ENCODE peak calls at places on chromosomes 6 and 20, in seven cellular contexts. Y is fibroblast of lung, C is neural progenitor cell, R is GM23248, D is H9, G is Karpas-422, X is K562. J is an unnamed sample. For H3K79me2, the result is how much of the 10 kb centered on the place peaks cover.

GRCh38 chr20:15512916-15513315 is 1060.3 kb downstream of the KIF16B start:
- DNase-seq in D (no peak), Y (no peak), R (no peak), C (no peak), X (no peak), G (no peak), J (no peak)

GRCh38 chr20:61352381-61353260 is 100.6 kb downstream of the CDH4 start:
- DNase-seq in Y (no peak), G (no peak), D (peak), X (no peak), C (peak), R (no peak), J (peak)

GRCh38 chr6:33154349-33154748 is 37.9 kb downstream of the COL11A2 start:
- DNase-seq in D (no peak), Y (no peak), X (peak), G (no peak), R (no peak), C (no peak), J (no peak)

GRCh38 chr20:61919675-61920365 is 145.9 kb downstream of the TAF4 start:
- DNase-seq in R (no peak), G (no peak), C (no peak), X (no peak), D (no peak), Y (no peak), J (no peak)

GRCh38 chr6:28607990-28608389 is 82.3 kb downstream of the GPX5 start:
- DNase-seq in G (no peak), R (no peak), X (no peak), C (no peak), D (no peak), Y (no peak), J (no peak)

GRCh38 chr20:19815553-19815991 is 57.5 kb downstream of the RIN2 start:
- DNase-seq in D (no peak), C (no peak), X (no peak), G (peak), Y (peak), R (peak), J (peak)

GRCh38 chr6:4812068-4812467 is 35.9 kb downstream of the CDYL start:
- DNase-seq in D (no peak), R (peak), C (no peak), Y (no peak), X (no peak), G (no peak), J (no peak)

GRCh38 chr6:5361371-5361770 is 100.1 kb downstream of the FARS2 start:
- DNase-seq in D (no peak), G (no peak), Y (no peak), X (no peak), R (peak), C (no peak), J (no peak)

GRCh38 chr6:144066745-144067484 is 28.5 kb downstream of the SF3B5 start:
- DNase-seq in D (no peak), Y (no peak), R (no peak), C (no peak), G (no peak), X (no peak), J (no peak)

GRCh38 chr6:43496370-43497128 is 13.6 kb downstream of the LRRC73 start:
- DNase-seq in D (peak), G (peak), X (peak), R (peak), C (peak), Y (peak), J (peak)

GRCh38 chr6:36436466-36436865 is 6.2 kb downstream of the PXT1 start:
- DNase-seq in R (peak), X (no peak), G (no peak), D (no peak), C (no peak), Y (peak), J (no peak)

GRCh38 chr6:14408491-14408890 is 290.9 kb downstream of the CD83 start:
- DNase-seq in X (no peak), C (no peak), G (no peak), R (no peak), D (no peak), Y (no peak), J (no peak)

GRCh38 chr6:42988486-42989020 is 4.2 kb downstream of the PPP2R5D start:
- DNase-seq in Y (peak), X (no peak), C (no peak), R (peak), D (no peak), G (no peak), J (peak)

GRCh38 chr6:31763617-31763940 is 1.1 kb downstream of the SAPCD1 start:
- DNase-seq in X (no peak), R (peak), G (no peak), C (peak), D (peak), Y (peak), J (peak)

GRCh38 chr20:46660487-46660886 is 9.2 kb upstream of the SLC13A3 start:
- DNase-seq in C (no peak), D (no peak), G (no peak), Y (no peak), X (no peak), R (no peak), J (no peak)

GRCh38 chr6:158686791-158687381 is 37.0 kb downstream of the SYTL3 start:
- DNase-seq in X (no peak), Y (no peak), G (peak), C (no peak), R (no peak), D (no peak), J (no peak)

GRCh38 chr6:28682542-28682941 is 156.9 kb downstream of the GPX5 start:
- DNase-seq in X (no peak), R (no peak), G (peak), Y (no peak), D (no peak), C (no peak), J (no peak)

GRCh38 chr20:52572687-52573086 is 381.1 kb upstream of the ZFP64 start:
- DNase-seq in G (no peak), R (peak), D (no peak), Y (peak), X (no peak), C (no peak), J (no peak)

GRCh38 chr6:127976796-127977195 is 75.9 kb upstream of the THEMIS start:
- DNase-seq in C (no peak), R (no peak), D (no peak), G (no peak), X (no peak), Y (no peak), J (no peak)

GRCh38 chr6:52876056-52876787 is 33.3 kb downstream of the GSTA3 start:
- DNase-seq in D (no peak), X (no peak), C (no peak), R (peak), Y (peak), G (peak), J (no peak)

GRCh38 chr6:14584450-14584849 is 466.9 kb downstream of the CD83 start:
- DNase-seq in R (peak), D (no peak), X (no peak), G (no peak), Y (peak), C (no peak), J (no peak)

GRCh38 chr20:42152570-42152969 is 534.4 kb upstream of the CHD6 start:
- DNase-seq in D (no peak), C (no peak), G (no peak), Y (no peak), R (no peak), X (no peak), J (no peak)

GRCh38 chr20:11912013-11912663 is 5.6 kb upstream of the BTBD3 start:
- DNase-seq in Y (peak), C (peak), G (peak), D (no peak), R (peak), X (no peak), J (peak)

GRCh38 chr6:104585646-104586045 is 274.1 kb downstream of the HACE1 start:
- DNase-seq in X (no peak), Y (no peak), C (no peak), D (no peak), G (no peak), R (no peak), J (no peak)

GRCh38 chr6:135018057-135018456 is 36.6 kb downstream of the HBS1L start:
- DNase-seq in G (no peak), R (no peak), Y (no peak), X (no peak), D (no peak), C (no peak), J (no peak)

GRCh38 chr6:28458577-28458976 is 15.3 kb upstream of the ZSCAN23 start:
- DNase-seq in D (no peak), Y (no peak), G (no peak), C (no peak), R (no peak), X (no peak), J (no peak)

DNA sequence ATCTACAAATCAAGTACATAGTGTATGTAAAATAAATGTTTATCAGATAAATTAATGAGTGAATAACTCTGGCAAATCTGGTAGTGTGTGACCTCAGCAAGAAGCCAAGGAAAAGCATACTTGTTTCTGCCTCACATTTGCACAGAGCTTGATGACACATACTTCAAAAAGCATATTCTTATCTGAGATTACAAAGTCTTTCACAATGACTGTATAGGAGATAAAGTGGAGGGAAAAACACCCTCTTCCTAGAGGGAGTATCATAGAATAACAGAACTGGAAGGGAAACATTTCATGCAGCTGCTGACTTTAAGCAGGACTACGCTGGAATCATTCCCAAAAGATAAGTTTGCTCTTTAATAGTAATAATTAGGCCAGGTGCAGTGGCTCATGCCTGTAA is 28.1 kb upstream of the AKAP7 start:
- DNase-seq in D (no peak), G (no peak), X (no peak), Y (peak), R (peak), C (no peak), J (no peak)
- H3K79me2 ChIP-seq in D (under half), G (under half), X (under half), Y (under half), R (under half), C (under half), J (under half)

GRCh38 chr6:125809771-125810315 is 19.1 kb downstream of the NCOA7 start:
- DNase-seq in R (no peak), Y (no peak), X (no peak), D (no peak), C (no peak), G (no peak), J (no peak)

GRCh38 chr6:125806813-125807212 is 16.1 kb downstream of the NCOA7 start:
- DNase-seq in X (no peak), R (no peak), Y (no peak), C (no peak), D (no peak), G (no peak), J (no peak)

GRCh38 chr6:125808591-125808990 is 17.8 kb downstream of the NCOA7 start:
- DNase-seq in X (no peak), C (no peak), G (peak), Y (no peak), R (no peak), D (no peak), J (no peak)

GRCh38 chr6:125807293-125807692 is 16.5 kb downstream of the NCOA7 start:
- DNase-seq in D (no peak), R (no peak), G (no peak), C (no peak), Y (no peak), X (no peak), J (no peak)

GRCh38 chr6:125808060-125808459 is 17.3 kb downstream of the NCOA7 start:
- DNase-seq in C (no peak), R (no peak), D (no peak), G (no peak), X (no peak), Y (no peak), J (peak)
- H3K79me2 ChIP-seq in C (under half), R (under half), D (under half), G (half or more), X (under half), Y (under half), J (under half)

DNA sequence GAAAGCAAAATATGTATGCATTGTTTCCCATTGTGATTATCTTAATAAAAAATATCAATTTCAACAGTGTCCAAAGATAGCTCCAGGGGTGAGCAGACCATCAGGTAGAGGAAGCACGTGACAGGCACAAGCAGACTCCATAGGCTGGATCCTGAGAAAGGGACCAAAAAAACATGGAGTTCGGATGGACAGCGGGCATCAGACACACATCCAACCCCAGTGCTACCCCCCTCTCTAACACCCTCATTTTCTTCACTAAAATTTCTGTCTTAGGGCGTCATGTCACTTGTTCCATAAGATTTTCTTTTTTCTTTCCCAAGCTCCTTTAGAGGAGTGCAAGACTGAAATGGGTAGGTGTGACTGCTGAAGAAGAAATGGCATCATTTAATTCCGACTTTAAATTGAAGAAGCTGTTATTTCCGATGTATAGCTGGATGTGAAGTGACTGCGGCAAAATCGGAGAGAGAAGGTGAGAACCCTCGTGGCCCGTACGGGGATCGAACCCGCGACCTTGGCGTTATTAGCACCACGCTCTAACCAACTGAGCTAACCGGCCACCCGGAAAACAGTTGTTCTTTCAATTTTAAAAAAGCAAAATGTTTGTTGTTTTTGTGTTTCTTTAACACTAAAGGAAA is 10.3 kb upstream of the PRSS16 start:
- DNase-seq in D (peak), Y (peak), G (peak), X (peak), C (peak), R (peak), J (peak)
- H3K79me2 ChIP-seq in D (under half), Y (under half), G (under half), X (under half), C (under half), R (under half), J (under half)

GRCh38 chr20:44585042-44585968 is 2.9 kb downstream of the PKIG start:
- DNase-seq in Y (no peak), X (no peak), G (peak), D (no peak), C (no peak), R (no peak), J (peak)

GRCh38 chr20:44582321-44583025 is at the start of gene PKIG:
- DNase-seq in C (peak), R (peak), Y (peak), D (no peak), G (peak), X (no peak), J (no peak)

GRCh38 chr20:44584103-44584690 is 1.8 kb downstream of the PKIG start:
- DNase-seq in X (no peak), D (no peak), C (no peak), Y (no peak), R (no peak), G (peak), J (no peak)

GRCh38 chr20:44581515-44581914 is 864 bp upstream of the PKIG start:
- DNase-seq in C (no peak), Y (no peak), X (no peak), G (peak), D (no peak), R (no peak), J (no peak)

GRCh38 chr20:44583179-44583578 is 800 bp downstream of the PKIG start:
- DNase-seq in D (no peak), C (no peak), X (no peak), Y (peak), G (no peak), R (peak), J (no peak)
- H3K79me2 ChIP-seq in D (under half), C (under half), X (under half), Y (under half), G (half or more), R (half or more), J (under half)

DNA sequence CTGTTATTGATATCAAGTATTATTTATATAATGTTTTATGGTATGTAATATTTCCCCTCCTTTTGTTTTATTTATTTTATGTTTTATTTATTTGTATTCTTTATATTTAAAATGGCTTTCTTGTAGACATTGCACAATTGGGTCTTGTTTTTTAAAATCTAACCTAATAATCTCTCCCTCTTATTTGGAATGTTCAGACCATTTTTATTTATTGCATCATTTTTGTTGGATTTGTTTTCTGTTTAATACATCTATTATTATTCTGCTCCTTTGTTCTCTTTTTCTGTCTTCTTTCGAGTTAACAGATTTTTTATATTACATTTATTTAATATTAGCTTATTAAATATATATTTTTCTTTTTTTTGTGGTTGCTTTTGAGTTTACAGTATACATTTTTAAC is 43.1 kb upstream of the SLC35B3 start:
- DNase-seq in X (no peak), C (no peak), Y (no peak), G (no peak), R (no peak), D (no peak), J (no peak)
- H3K79me2 ChIP-seq in X (under half), C (under half), Y (under half), G (under half), R (under half), D (under half), J (under half)

DNA sequence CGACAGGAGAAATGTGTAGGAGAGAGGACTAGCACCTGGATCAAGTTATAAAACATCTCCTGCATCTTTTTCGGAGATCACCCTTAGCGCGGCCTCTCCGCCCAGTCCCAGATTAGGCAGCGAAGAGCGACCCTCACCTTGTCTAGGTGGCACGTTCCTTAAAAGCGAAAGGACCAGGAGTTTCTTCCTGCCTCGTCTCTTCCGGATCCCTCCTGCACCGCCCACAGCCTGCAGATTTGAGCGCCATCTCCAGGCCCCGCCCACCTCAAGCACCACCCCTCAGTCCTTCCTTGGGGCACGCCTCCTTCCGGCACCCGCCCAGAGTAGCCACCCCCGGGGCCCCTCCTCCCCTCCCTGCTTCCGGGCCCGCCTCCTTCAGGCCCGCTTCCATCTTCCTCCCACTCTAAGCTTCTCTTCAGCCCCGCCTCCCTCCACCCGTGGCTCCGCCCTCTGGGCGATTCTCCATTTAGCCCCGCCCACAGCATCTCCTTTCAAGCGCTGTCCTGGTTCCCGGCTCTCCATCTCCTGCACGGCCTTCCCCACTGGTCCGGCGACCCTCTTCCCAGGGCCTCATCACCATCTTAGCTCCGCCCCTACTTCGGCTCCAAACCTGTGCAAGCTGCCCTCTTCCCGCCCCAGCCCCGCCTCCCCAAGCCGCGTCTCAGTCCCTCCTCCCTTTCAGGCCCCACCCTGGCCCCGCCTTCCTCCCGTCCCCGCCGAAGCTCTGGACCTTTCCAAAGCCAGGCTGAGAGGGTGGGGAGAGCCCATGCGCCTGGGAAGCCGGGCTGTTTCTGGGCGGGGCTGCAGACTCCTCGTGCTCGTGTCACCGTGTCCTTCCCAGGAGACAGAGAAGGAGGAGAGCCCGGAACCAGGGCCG is 550 bp upstream of the RALY start:
- DNase-seq in Y (peak), G (peak), C (peak), R (peak), D (peak), X (peak), J (peak)
- H3K79me2 ChIP-seq in Y (under half), G (half or more), C (half or more), R (half or more), D (under half), X (half or more), J (half or more)

DNA sequence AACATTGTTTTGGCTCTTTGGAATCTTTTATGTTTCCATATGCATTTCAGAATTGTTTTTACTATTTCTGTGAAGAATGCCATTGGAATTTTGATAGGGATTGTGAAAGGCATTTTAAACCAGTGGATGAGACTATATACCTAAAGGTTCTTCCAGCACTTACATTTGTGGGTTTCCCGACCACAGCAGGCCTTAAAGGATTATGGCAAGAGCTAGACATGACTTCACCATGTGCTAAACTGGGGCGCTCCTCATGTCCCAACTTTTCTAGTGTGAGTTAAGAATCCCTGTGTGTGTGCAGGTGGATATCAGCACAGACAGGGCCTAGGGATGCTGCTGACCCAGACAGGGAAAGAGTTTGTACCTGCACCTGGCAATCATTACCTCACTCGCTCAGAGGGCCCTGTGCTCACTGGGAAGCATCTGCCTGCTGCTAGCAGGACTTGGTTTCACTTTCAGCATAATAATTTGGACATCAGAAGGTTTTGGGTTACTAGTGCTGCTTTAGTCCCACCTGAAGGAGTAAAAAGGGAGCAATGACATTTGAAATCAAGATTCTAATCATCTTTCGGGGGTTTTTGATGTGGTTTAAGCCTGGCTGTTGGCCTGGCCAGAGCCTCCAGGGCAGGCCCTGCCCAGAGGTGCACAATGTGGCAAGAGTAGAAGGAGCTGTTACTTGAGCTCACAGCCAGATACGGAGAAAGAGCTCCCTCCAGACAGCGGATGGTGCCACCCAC is 137.2 kb downstream of the CDC5L start:
- DNase-seq in G (no peak), Y (no peak), D (no peak), C (no peak), R (no peak), X (no peak), J (no peak)
- H3K79me2 ChIP-seq in G (under half), Y (under half), D (under half), C (under half), R (under half), X (under half), J (under half)

J was measured in GM23338.